ENCODE peak calls at places on chromosomes 13 and 19, in five cellular contexts. F is H9, B is heart right ventricle, G is mammary epithelial cell, H is upper lobe of left lung. I is an unnamed sample.

GRCh38 chr13:106507560-106508274 is 27.7 kb downstream of the EFNB2 start:
- DNase-seq in F (no peak), B (no peak), G (peak; percentile 97), H (no peak), I (no peak)

GRCh38 chr19:44818470-44818856 is 9.6 kb downstream of the BCAM start:
- DNase-seq in F (no peak), B (no peak), G (no peak), H (no peak), I (no peak)

GRCh38 chr19:41861098-41861768 is 1.2 kb downstream of the RPS19 start:
- DNase-seq in F (no peak), B (no peak), G (no peak), H (no peak), I (no peak)

GRCh38 chr19:47239152-47239551 is 8.2 kb upstream of the BBC3 start:
- DNase-seq in F (no peak), B (no peak), G (no peak), H (no peak), I (no peak)

GRCh38 chr19:2436384-2436783 is 9.0 kb upstream of the TIMM13 start:
- DNase-seq in F (no peak), B (no peak), G (no peak), H (no peak), I (no peak)

GRCh38 chr19:32902448-32902847 is 32.9 kb upstream of the SLC7A9 start:
- DNase-seq in F (peak; percentile 47), B (no peak), G (no peak), H (no peak), I (no peak)

GRCh38 chr13:59356607-59357006 is 807.1 kb downstream of the DIAPH3 start:
- DNase-seq in F (no peak), B (peak; percentile 86), G (no peak), H (no peak), I (no peak)

GRCh38 chr13:60074397-60074796 is 89.3 kb downstream of the DIAPH3 start:
- DNase-seq in F (no peak), B (no peak), G (no peak), H (no peak), I (no peak)

GRCh38 chr19:3606174-3606689 is 443 bp downstream of the TBXA2R start:
- DNase-seq in F (peak; percentile 64), B (no peak), G (no peak), H (peak; percentile 88), I (no peak)

GRCh38 chr19:38183227-38183914 is 40.7 kb downstream of the DPF1 start:
- DNase-seq in F (peak; percentile 82), B (peak; percentile 65), G (no peak), H (peak; percentile 82), I (no peak)

GRCh38 chr13:33263976-33264619 is 21.5 kb downstream of the STARD13 start:
- DNase-seq in F (no peak), B (no peak), G (no peak), H (no peak), I (no peak)

GRCh38 chr13:34654682-34655081 is 287.4 kb upstream of the NBEA start:
- DNase-seq in F (no peak), B (no peak), G (no peak), H (no peak), I (no peak)

GRCh38 chr13:77994166-77994565 is 75.5 kb upstream of the EDNRB start:
- DNase-seq in F (no peak), B (no peak), G (no peak), H (no peak), I (no peak)
- H3K4me1 ChIP-seq in F (no peaks in the 10 kb centered on the region), B (peaks cover 2% of the 10 kb centered on the region), G (no peaks in the 10 kb centered on the region), H (no peaks in the 10 kb centered on the region), I (no peaks in the 10 kb centered on the region)

GRCh38 chr19:18045307-18046013 is 37.5 kb downstream of the ARRDC2 start:
- DNase-seq in F (no peak), B (no peak), G (no peak), H (no peak), I (no peak)
- H3K27ac ChIP-seq in F (no peak overlapping the region), B (peak overlapping the region; percentile 80), G (no peak overlapping the region), H (peak overlapping the region; percentile 63), I (peak overlapping the region; percentile 61)

GRCh38 chr19:50712833-50713232 is 6.8 kb downstream of the SHANK1 start:
- DNase-seq in F (no peak), B (no peak), G (no peak), H (no peak), I (no peak)
- H3K27me3 ChIP-seq in F (no peaks in the 10 kb centered on the region), B (peaks cover 54% of the 10 kb centered on the region), G (no peaks in the 10 kb centered on the region), H (no peaks in the 10 kb centered on the region), I (peaks cover 8% of the 10 kb centered on the region)

DNA sequence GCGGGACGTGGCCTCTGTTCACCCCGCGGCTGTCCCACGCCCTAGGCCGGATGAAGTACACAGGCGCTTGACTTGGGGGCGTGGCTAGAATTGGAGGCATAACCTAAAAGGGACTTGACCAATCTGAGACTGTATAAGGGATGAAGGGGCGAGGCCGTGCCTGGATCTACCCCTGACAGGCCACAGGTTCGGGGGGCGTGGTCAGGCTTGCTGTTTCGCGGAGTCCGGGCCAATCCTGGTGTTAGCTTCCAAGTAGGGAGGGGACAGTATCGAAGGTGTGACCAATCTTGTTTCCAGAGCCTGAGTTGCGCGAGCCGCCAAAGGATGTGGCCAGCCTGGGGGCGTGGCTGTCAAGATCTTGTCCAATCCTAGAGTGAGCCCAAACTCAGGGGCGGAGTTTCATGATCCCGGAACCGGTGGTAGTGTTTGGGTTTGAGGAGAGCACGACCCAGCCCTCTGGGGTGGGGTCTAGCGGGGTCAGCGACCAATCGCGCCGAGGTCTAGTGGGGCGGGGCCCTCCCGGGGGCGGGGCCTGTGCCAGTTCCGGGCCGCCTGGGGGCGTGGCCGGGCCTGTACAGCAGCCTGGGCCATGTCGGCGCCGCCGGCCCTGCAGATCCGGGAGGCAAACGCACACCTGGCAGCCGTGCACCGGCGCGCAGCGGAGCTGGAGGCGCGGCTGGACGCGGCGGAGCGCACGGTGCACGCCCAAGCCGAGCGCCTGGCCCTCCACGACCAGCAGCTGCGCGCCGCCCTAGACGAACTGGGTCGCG is at the start of gene VMAC:
- DNase-seq in F (peak; percentile 100), B (peak; percentile 99), G (peak; percentile 100), H (peak; percentile 100), I (peak; percentile 100)
- H3K4me1 ChIP-seq in F (no peaks in the 10 kb centered on the region), B (peaks cover 12% of the 10 kb centered on the region), G (peaks cover 4% of the 10 kb centered on the region), H (peaks cover 30% of the 10 kb centered on the region), I (peaks cover 37% of the 10 kb centered on the region)

GRCh38 chr13:27263438-27263837 is 7.2 kb upstream of the RASL11A start:
- DNase-seq in F (no peak), B (no peak), G (no peak), H (no peak), I (no peak)
- H3K27ac ChIP-seq in F (no peak overlapping the region), B (peak overlapping the region; percentile 47), G (no peak overlapping the region), H (no peak overlapping the region), I (no peak overlapping the region)

DNA sequence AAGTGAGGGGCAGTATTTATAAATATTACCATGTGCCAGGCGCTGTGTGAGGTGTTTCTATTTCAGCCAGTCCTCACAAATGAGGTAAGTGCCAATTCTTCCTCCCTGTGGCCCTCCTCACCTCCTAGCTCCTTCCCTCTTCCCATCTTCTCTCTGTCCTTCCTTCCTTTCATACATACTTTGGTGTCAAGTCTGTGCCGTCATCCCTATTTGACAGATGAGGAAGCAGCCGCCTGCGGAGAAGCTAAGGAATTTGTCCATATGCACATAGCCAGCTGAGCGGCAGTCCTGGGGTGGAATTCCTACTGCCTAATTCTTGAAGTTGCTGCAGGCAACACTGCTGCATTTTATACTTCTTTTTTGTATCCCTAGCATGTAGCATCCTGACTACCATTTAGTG is 150.8 kb downstream of the B3GLCT start:
- DNase-seq in F (no peak), B (no peak), G (no peak), H (no peak), I (no peak)
- H3K27me3 ChIP-seq in F (no peaks in the 10 kb centered on the region), B (peaks cover 19% of the 10 kb centered on the region), G (no peaks in the 10 kb centered on the region), H (no peaks in the 10 kb centered on the region), I (no peaks in the 10 kb centered on the region)